ENCODE peak calls at places on chromosomes 1 and 21, in seven cellular contexts. One of them, this sample, is unnamed. For H3K27me3, the result is how much of the 10 kb centered on the place peaks cover.

GRCh38 chr21:31865429-31865970 is 7.3 kb upstream of the HUNK start:
- DNase-seq in brain microvascular endothelial cell: no peak
- DNase-seq in neural progenitor cell: no peak
- DNase-seq in left lung: no peak
- DNase-seq in GM23248: no peak
- DNase-seq in transverse colon: no peak
- DNase-seq in HCT116: no peak
- DNase-seq in this sample: no peak

GRCh38 chr1:213369465-213369864 is 318.4 kb downstream of the RPS6KC1 start:
- DNase-seq in brain microvascular endothelial cell: no peak
- DNase-seq in neural progenitor cell: no peak
- DNase-seq in left lung: no peak
- DNase-seq in GM23248: no peak
- DNase-seq in transverse colon: no peak
- DNase-seq in HCT116: no peak
- DNase-seq in this sample: no peak

GRCh38 chr1:234598974-234599616 is 10.9 kb downstream of the IRF2BP2 start:
- DNase-seq in brain microvascular endothelial cell: peak
- DNase-seq in neural progenitor cell: no peak
- DNase-seq in left lung: no peak
- DNase-seq in GM23248: no peak
- DNase-seq in transverse colon: peak
- DNase-seq in HCT116: no peak
- DNase-seq in this sample: no peak

GRCh38 chr1:64933296-64934070 is 32.9 kb downstream of the JAK1 start:
- DNase-seq in brain microvascular endothelial cell: peak
- DNase-seq in neural progenitor cell: no peak
- DNase-seq in left lung: peak
- DNase-seq in GM23248: peak
- DNase-seq in transverse colon: no peak
- DNase-seq in HCT116: no peak
- DNase-seq in this sample: no peak

GRCh38 chr1:43367026-43367903 is 546 bp downstream of the ELOVL1 start:
- DNase-seq in brain microvascular endothelial cell: no peak
- DNase-seq in neural progenitor cell: peak
- DNase-seq in left lung: no peak
- DNase-seq in GM23248: peak
- DNase-seq in transverse colon: peak
- DNase-seq in HCT116: peak
- DNase-seq in this sample: no peak

GRCh38 chr21:45128613-45129226 is 54.3 kb downstream of the ADARB1 start:
- DNase-seq in brain microvascular endothelial cell: peak
- DNase-seq in neural progenitor cell: peak
- DNase-seq in left lung: peak
- DNase-seq in GM23248: peak
- DNase-seq in transverse colon: peak
- DNase-seq in HCT116: peak
- DNase-seq in this sample: peak

GRCh38 chr1:53918343-53918742 is 24.4 kb downstream of the DIO1 start:
- DNase-seq in brain microvascular endothelial cell: no peak
- DNase-seq in neural progenitor cell: no peak
- DNase-seq in left lung: no peak
- DNase-seq in GM23248: no peak
- DNase-seq in transverse colon: no peak
- DNase-seq in HCT116: no peak
- DNase-seq in this sample: no peak

GRCh38 chr1:222815367-222815765 is 527 bp downstream of the DISP1 start:
- DNase-seq in brain microvascular endothelial cell: peak
- DNase-seq in neural progenitor cell: no peak
- DNase-seq in left lung: peak
- DNase-seq in GM23248: peak
- DNase-seq in transverse colon: peak
- DNase-seq in HCT116: no peak
- DNase-seq in this sample: no peak

GRCh38 chr21:9780441-9780937 is 740.9 kb upstream of the TPTE start:
- DNase-seq in brain microvascular endothelial cell: no peak
- DNase-seq in neural progenitor cell: no peak
- DNase-seq in left lung: no peak
- DNase-seq in GM23248: no peak
- DNase-seq in transverse colon: no peak
- DNase-seq in HCT116: no peak
- DNase-seq in this sample: no peak

DNA sequence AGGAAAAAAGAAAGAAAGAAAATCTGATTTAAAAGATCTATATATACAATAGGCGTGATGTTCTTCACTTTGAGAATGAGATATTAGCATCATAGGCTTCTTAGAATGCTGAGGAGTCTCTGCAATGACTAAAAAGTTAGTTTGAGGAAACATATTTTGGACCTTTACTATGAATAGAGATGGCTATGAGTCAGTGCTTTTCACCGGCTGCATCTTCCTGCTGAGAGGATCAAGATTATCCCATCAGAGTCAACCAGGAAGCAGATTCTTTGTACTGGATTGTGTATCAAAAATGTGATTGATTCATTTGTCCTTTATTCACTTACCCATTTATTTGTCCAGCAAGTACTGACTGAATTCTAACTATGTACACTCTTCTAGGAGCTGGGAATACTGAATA is 144.2 kb downstream of the KCNK2 start:
- DNase-seq in brain microvascular endothelial cell: peak
- DNase-seq in neural progenitor cell: no peak
- DNase-seq in left lung: no peak
- DNase-seq in GM23248: peak
- DNase-seq in transverse colon: no peak
- DNase-seq in HCT116: no peak
- DNase-seq in this sample: no peak
- H3K4me3 ChIP-seq in brain microvascular endothelial cell: no peak
- H3K4me3 ChIP-seq in neural progenitor cell: no peak
- H3K4me3 ChIP-seq in left lung: no peak
- H3K4me3 ChIP-seq in GM23248: no peak
- H3K4me3 ChIP-seq in transverse colon: no peak
- H3K4me3 ChIP-seq in HCT116: no peak
- H3K4me3 ChIP-seq in this sample: no peak

DNA sequence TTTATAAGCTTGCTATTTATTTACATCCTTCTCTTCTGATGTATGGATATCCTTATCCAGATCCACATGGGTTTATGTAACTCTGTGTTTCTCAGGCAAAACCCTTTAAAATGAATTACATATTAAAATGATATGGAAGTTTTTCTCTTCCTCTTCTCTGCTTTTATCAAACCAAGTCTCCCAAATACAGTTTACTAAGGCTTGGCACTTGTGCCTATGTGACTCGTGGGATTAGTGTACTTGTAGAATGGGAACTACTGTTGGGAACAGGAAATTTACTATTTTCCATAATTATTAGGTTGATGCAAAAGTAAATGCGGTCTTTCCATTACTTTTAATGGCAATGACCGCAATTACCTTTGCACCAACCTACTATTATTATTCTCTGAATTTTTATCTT is 14.8 kb downstream of the SIM2 start:
- DNase-seq in brain microvascular endothelial cell: no peak
- DNase-seq in neural progenitor cell: no peak
- DNase-seq in left lung: no peak
- DNase-seq in GM23248: no peak
- DNase-seq in transverse colon: no peak
- DNase-seq in HCT116: no peak
- DNase-seq in this sample: no peak
- H3K27me3 ChIP-seq in brain microvascular endothelial cell: half or more
- H3K27me3 ChIP-seq in neural progenitor cell: half or more
- H3K27me3 ChIP-seq in left lung: half or more
- H3K27me3 ChIP-seq in GM23248: half or more
- H3K27me3 ChIP-seq in transverse colon: half or more
- H3K27me3 ChIP-seq in HCT116: under half
- H3K27me3 ChIP-seq in this sample: under half

GRCh38 chr1:92537333-92537884 is 50.7 kb upstream of the GFI1 start:
- DNase-seq in brain microvascular endothelial cell: no peak
- DNase-seq in neural progenitor cell: no peak
- DNase-seq in left lung: no peak
- DNase-seq in GM23248: no peak
- DNase-seq in transverse colon: no peak
- DNase-seq in HCT116: no peak
- DNase-seq in this sample: no peak
- H3K4me3 ChIP-seq in brain microvascular endothelial cell: no peak
- H3K4me3 ChIP-seq in neural progenitor cell: no peak
- H3K4me3 ChIP-seq in left lung: no peak
- H3K4me3 ChIP-seq in GM23248: no peak
- H3K4me3 ChIP-seq in transverse colon: no peak
- H3K4me3 ChIP-seq in HCT116: no peak
- H3K4me3 ChIP-seq in this sample: no peak

DNA sequence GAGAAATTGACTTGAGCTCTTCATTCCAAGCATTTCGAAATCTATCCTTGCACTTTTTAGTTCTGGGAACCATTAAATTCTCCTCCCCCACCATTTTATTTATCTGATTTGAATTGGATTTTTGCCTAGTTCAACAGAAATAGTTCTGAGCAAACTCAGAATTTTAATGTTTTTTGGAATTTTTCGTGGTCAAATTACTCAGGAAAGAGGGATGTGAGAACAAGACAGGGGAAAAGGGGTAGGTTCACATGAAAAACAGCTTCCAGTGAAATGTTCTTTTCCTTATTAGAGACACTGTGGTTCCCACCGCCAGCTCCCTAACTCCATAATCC is 5.7 kb upstream of the ZNF697 start:
- DNase-seq in brain microvascular endothelial cell: no peak
- DNase-seq in neural progenitor cell: no peak
- DNase-seq in left lung: no peak
- DNase-seq in GM23248: peak
- DNase-seq in transverse colon: no peak
- DNase-seq in HCT116: no peak
- DNase-seq in this sample: no peak
- H3K27me3 ChIP-seq in brain microvascular endothelial cell: under half
- H3K27me3 ChIP-seq in neural progenitor cell: under half
- H3K27me3 ChIP-seq in left lung: under half
- H3K27me3 ChIP-seq in GM23248: under half
- H3K27me3 ChIP-seq in transverse colon: under half
- H3K27me3 ChIP-seq in HCT116: half or more
- H3K27me3 ChIP-seq in this sample: under half

GRCh38 chr1:154329152-154329521 is 3.8 kb downstream of the ATP8B2 start:
- DNase-seq in brain microvascular endothelial cell: peak
- DNase-seq in neural progenitor cell: peak
- DNase-seq in left lung: no peak
- DNase-seq in GM23248: peak
- DNase-seq in transverse colon: no peak
- DNase-seq in HCT116: no peak
- DNase-seq in this sample: no peak
- H3K4me3 ChIP-seq in brain microvascular endothelial cell: peak
- H3K4me3 ChIP-seq in neural progenitor cell: peak
- H3K4me3 ChIP-seq in left lung: peak
- H3K4me3 ChIP-seq in GM23248: peak
- H3K4me3 ChIP-seq in transverse colon: peak
- H3K4me3 ChIP-seq in HCT116: peak
- H3K4me3 ChIP-seq in this sample: no peak

DNA sequence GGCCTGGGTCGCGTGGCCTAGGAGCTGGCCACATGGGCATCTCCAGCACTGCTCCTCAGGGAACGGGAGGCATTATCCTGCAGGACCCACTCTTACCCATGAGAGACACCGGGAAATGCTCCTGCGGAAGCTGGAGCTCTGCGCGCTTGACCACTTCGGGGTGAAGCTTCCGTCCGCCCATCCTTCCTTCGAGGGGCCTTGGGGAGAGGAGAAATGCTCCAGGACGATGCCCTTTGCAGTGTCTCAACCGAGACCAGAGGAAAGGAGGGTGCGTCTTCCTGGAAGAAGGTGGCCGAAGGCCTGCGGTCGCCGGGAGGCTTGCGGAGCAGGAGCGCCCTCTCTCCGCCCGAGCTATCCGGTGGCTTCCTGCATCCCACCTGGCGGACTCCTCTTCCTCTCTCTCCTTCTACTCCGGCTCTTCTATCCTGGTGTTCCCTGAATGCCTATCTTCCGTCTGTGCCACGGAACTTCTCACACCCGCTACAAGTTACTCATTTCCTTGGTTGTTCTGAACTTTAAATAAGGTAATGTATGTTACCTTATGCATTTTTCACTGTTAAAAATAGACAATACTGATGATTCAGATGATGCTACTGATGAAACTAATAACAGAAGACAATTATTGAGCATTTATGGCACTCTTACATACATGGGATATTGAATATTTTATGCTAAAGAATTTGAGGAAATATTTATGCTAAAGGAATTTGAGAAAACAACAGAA is 91.4 kb downstream of the PRKAB2 start:
- DNase-seq in brain microvascular endothelial cell: no peak
- DNase-seq in neural progenitor cell: no peak
- DNase-seq in left lung: no peak
- DNase-seq in GM23248: no peak
- DNase-seq in transverse colon: no peak
- DNase-seq in HCT116: no peak
- DNase-seq in this sample: no peak
- H3K27me3 ChIP-seq in brain microvascular endothelial cell: half or more
- H3K27me3 ChIP-seq in neural progenitor cell: under half
- H3K27me3 ChIP-seq in left lung: half or more
- H3K27me3 ChIP-seq in GM23248: half or more
- H3K27me3 ChIP-seq in transverse colon: half or more
- H3K27me3 ChIP-seq in HCT116: under half
- H3K27me3 ChIP-seq in this sample: half or more

GRCh38 chr1:7578206-7578605 is 192.9 kb upstream of the VAMP3 start:
- DNase-seq in brain microvascular endothelial cell: no peak
- DNase-seq in neural progenitor cell: no peak
- DNase-seq in left lung: peak
- DNase-seq in GM23248: no peak
- DNase-seq in transverse colon: no peak
- DNase-seq in HCT116: no peak
- DNase-seq in this sample: no peak

GRCh38 chr1:7575041-7575400 is 196.1 kb upstream of the VAMP3 start:
- DNase-seq in brain microvascular endothelial cell: no peak
- DNase-seq in neural progenitor cell: no peak
- DNase-seq in left lung: no peak
- DNase-seq in GM23248: no peak
- DNase-seq in transverse colon: no peak
- DNase-seq in HCT116: no peak
- DNase-seq in this sample: no peak

GRCh38 chr1:7579016-7579415 is 192.1 kb upstream of the VAMP3 start:
- DNase-seq in brain microvascular endothelial cell: no peak
- DNase-seq in neural progenitor cell: no peak
- DNase-seq in left lung: peak
- DNase-seq in GM23248: no peak
- DNase-seq in transverse colon: no peak
- DNase-seq in HCT116: no peak
- DNase-seq in this sample: no peak

GRCh38 chr1:7574121-7575040 is 196.7 kb upstream of the VAMP3 start:
- DNase-seq in brain microvascular endothelial cell: no peak
- DNase-seq in neural progenitor cell: no peak
- DNase-seq in left lung: peak
- DNase-seq in GM23248: no peak
- DNase-seq in transverse colon: no peak
- DNase-seq in HCT116: no peak
- DNase-seq in this sample: no peak

GRCh38 chr1:7576946-7577657 is 194.0 kb upstream of the VAMP3 start:
- DNase-seq in brain microvascular endothelial cell: peak
- DNase-seq in neural progenitor cell: peak
- DNase-seq in left lung: peak
- DNase-seq in GM23248: peak
- DNase-seq in transverse colon: no peak
- DNase-seq in HCT116: peak
- DNase-seq in this sample: no peak
- H3K4me3 ChIP-seq in brain microvascular endothelial cell: no peak
- H3K4me3 ChIP-seq in neural progenitor cell: no peak
- H3K4me3 ChIP-seq in left lung: no peak
- H3K4me3 ChIP-seq in GM23248: no peak
- H3K4me3 ChIP-seq in transverse colon: no peak
- H3K4me3 ChIP-seq in HCT116: no peak
- H3K4me3 ChIP-seq in this sample: no peak

This sample was measured in kidney epithelial cell.